ENCODE peak calls at places on chromosome 22, in four cellular contexts. L is naive thymus-derived CD4-positive, alpha-beta T cell; Y is heart right ventricle; C is body of pancreas. W is an unnamed sample.

GRCh38 chr22:28025333-28025732 is 106.3 kb upstream of the PITPNB start:
- DNase-seq in C (no peak), Y (no peak), L (no peak), W (no peak)

GRCh38 chr22:19290400-19291217 is 910 bp downstream of the CLTCL1 start:
- DNase-seq in C (no peak), L (peak), Y (peak), W (peak)

GRCh38 chr22:27799334-27800249 is 2.0 kb downstream of the MN1 start:
- DNase-seq in C (peak), Y (peak), L (no peak), W (no peak)

GRCh38 chr22:31492151-31492550 is 2.5 kb upstream of the EIF4ENIF1 start:
- DNase-seq in L (no peak), Y (no peak), C (no peak), W (no peak)

GRCh38 chr22:31345331-31346254 is 553 bp downstream of the PATZ1 start:
- DNase-seq in C (peak), Y (peak), L (peak), W (peak)

GRCh38 chr22:30234786-30235470 is 11.6 kb downstream of the LIF start:
- DNase-seq in L (no peak), C (peak), Y (no peak), W (no peak)

GRCh38 chr22:39039306-39040126 is 1.1 kb upstream of the APOBEC3F start:
- DNase-seq in Y (no peak), C (no peak), L (no peak), W (no peak)

GRCh38 chr22:25351631-25352293 is 132.3 kb downstream of the CRYBB2 start:
- DNase-seq in L (no peak), C (no peak), Y (no peak), W (no peak)

GRCh38 chr22:29830585-29830984 is 7.5 kb downstream of the ASCC2 start:
- DNase-seq in L (no peak), C (no peak), Y (peak), W (no peak)

GRCh38 chr22:47376901-47377520 is 614.6 kb downstream of the TBC1D22A start:
- DNase-seq in L (no peak), C (no peak), Y (no peak), W (no peak)

GRCh38 chr22:47380692-47381091 is 618.2 kb downstream of the TBC1D22A start:
- DNase-seq in C (no peak), L (no peak), Y (no peak), W (no peak)

GRCh38 chr22:47377926-47378560 is 615.6 kb downstream of the TBC1D22A start:
- DNase-seq in Y (no peak), C (no peak), L (no peak), W (no peak)

GRCh38 chr22:47381240-47381639 is 618.8 kb downstream of the TBC1D22A start:
- DNase-seq in Y (no peak), L (no peak), C (no peak), W (no peak)

GRCh38 chr22:47379037-47379436 is 616.6 kb downstream of the TBC1D22A start:
- DNase-seq in C (no peak), L (no peak), Y (no peak), W (no peak)
- H3K4me3 ChIP-seq in C (no peak), L (no peak), Y (no peak), W (no peak)

GRCh38 chr22:44901301-44901700 is 108.5 kb downstream of the PHF21B start:
- DNase-seq in C (no peak), Y (no peak), L (no peak), W (no peak)
- H3K4me3 ChIP-seq in C (no peak), Y (no peak), L (no peak), W (no peak)

DNA sequence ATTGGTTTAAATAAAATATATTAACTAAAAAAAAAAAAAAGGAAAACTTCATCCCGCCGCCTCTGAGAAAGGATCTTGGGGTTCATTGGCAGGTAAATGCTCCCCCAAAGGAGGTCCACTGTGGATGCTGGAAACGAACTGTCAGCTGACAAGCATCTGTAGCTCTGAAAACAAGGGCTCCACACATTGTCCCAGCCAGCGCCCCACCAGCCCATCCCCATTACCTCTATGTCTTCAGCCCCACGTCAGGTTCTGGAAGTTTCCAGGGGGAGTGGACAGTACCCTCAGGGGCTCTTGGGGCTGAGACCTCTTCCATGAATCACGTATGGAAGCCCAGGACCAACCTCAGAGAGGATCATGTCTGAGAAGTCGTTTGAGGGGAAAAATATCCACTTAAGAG is 66.4 kb upstream of the WNT7B start:
- DNase-seq in Y (no peak), L (no peak), C (no peak), W (no peak)
- H3K4me3 ChIP-seq in Y (no peak), L (no peak), C (no peak), W (no peak)

GRCh38 chr22:42608481-42609361 is 6.0 kb downstream of the POLDIP3 start:
- DNase-seq in Y (no peak), C (no peak), L (no peak), W (no peak)
- H3K4me3 ChIP-seq in Y (no peak), C (no peak), L (no peak), W (no peak)

DNA sequence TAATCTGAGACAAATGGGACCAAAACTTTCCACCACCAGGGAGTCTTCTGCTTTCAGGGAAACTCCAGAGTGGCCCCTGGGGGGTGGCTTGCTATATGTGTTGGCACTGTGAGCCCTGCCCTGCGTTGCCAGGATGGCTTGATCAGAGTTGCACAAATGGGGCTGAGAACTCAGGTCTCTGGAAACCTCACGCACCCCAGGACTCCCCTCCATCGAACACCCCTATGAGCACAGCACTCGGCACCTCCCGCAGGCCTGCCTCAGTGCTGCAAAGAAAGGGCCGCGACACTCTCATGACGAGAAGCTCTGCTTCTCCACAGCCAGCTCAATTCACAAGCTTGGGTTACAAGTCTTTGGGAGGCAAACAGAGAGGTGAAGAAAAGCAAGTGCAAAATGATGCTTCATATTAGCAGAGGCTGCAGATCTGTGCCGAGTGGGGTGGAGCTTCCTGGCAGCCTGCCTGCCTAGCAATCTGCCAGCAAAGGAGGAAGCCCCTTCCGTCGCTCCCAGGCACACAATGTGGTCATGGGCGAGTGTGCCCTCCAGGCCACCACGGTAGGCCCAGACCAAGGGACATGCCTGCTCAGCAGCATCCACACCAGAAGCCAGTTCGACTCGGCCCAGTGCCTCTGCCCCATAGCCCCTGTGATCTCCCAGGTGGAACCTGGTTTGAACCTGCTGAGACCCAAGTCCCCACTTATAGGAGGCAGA is 55.7 kb downstream of the MYH9 start:
- DNase-seq in C (peak), L (peak), Y (peak), W (peak)
- H3K4me3 ChIP-seq in C (no peak), L (peak), Y (no peak), W (no peak)

DNA sequence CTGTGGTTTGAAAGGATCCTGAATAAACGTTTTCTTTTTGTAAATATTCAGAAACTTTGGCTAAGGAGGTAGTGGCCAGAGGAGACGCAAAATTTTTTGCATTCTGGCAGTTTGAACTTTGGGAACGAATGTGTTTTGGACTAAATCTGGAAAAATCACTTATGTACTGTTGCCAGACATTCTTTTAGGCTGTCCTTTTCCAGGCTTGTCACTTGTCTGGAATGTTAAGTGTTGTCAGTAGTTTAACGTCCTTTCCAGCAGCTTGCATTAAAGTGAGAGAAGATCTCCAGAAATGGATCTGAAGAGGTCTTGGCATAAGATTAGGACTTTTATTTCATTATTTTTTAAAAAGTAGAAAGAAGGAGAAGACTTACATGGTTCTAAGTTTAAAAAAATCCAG is 18.5 kb downstream of the SPECC1L start:
- DNase-seq in C (no peak), Y (no peak), L (no peak), W (no peak)
- H3K4me3 ChIP-seq in C (no peak), Y (no peak), L (no peak), W (no peak)

GRCh38 chr22:46076651-46077339 is 73.5 kb upstream of the PPARA start:
- DNase-seq in Y (peak), L (no peak), C (peak), W (peak)

GRCh38 chr22:46078241-46079092 is 71.9 kb upstream of the PPARA start:
- DNase-seq in Y (peak), C (peak), L (no peak), W (peak)

GRCh38 chr22:46075764-46076531 is 74.4 kb upstream of the PPARA start:
- DNase-seq in Y (peak), C (peak), L (no peak), W (peak)

GRCh38 chr22:46079093-46079860 is 71.0 kb upstream of the PPARA start:
- DNase-seq in L (no peak), C (peak), Y (peak), W (peak)

GRCh38 chr22:46077669-46078099 is 72.6 kb upstream of the PPARA start:
- DNase-seq in Y (peak), C (peak), L (no peak), W (peak)
- H3K4me3 ChIP-seq in Y (peak), C (no peak), L (no peak), W (no peak)

DNA sequence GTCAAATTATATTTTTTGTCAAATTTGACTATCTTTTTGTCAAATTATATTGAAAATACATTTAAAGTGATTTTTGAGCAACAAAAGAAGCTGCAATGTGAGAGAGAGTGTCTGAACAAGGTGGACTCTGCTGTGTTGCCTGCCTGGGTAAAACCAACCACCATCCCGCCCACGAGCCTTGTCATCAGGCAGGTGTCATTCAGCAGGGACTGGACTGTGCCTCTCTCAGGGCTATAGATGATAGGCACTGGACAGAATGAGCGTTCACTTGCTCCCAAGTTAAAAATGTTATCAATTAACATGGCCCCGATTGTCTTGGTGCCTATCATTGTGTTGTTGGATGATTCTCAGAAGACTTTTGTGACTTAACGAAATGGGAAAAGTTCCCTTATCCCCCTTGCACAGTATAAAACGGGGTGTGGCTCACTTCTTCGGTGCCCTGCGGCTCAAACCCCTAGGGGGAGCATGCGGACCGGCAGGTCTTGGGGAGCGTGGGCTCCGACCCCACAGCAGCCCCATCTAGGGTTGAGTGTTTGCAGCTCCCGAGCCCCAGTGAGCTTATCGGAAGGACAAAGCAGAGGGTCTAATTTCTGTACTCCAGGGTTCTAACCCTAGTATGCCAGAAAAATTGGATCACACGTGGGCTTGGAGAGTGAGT is 1.7 kb downstream of the APOL5 start:
- DNase-seq in C (no peak), Y (no peak), L (no peak), W (no peak)
- H3K4me3 ChIP-seq in C (no peak), Y (no peak), L (no peak), W (no peak)